ENCODE peak calls at places on chromosomes 12 and 14, in seven cellular contexts. L, U, G, K, R, I and W are unnamed samples.

GRCh38 chr14:103125098-103126070 is 2.1 kb downstream of the TNFAIP2 start:
- DNase-seq in L (no peak), U (no peak), G (no peak), K (no peak), R (no peak), I (no peak), W (no peak)

GRCh38 chr12:86838264-86838663 is 582.1 kb upstream of the MGAT4C start:
- DNase-seq in L (no peak), U (no peak), G (no peak), K (no peak), R (no peak), I (no peak), W (no peak)

GRCh38 chr12:125467363-125467762 is 402.1 kb downstream of the AACS start:
- DNase-seq in L (no peak), U (no peak), G (no peak), K (no peak), R (no peak), I (no peak), W (no peak)

GRCh38 chr12:50117057-50117622 is 5.1 kb downstream of the COX14 start:
- DNase-seq in L (no peak), U (no peak), G (no peak), K (no peak), R (no peak), I (no peak), W (no peak)

GRCh38 chr14:74983343-74983742 is 19.4 kb upstream of the EIF2B2 start:
- DNase-seq in L (no peak), U (no peak), G (no peak), K (no peak), R (no peak), I (no peak), W (no peak)

GRCh38 chr12:91604897-91605296 is 422.3 kb upstream of the DCN start:
- DNase-seq in L (no peak), U (no peak), G (peak), K (no peak), R (no peak), I (no peak), W (no peak)

GRCh38 chr12:43805149-43805856 is 814 bp downstream of the TWF1 start:
- DNase-seq in L (no peak), U (no peak), G (peak), K (no peak), R (no peak), I (peak), W (peak)

GRCh38 chr12:53659609-53660008 is 16.3 kb downstream of the ATP5MC2 start:
- DNase-seq in L (no peak), U (no peak), G (peak), K (no peak), R (no peak), I (peak), W (no peak)

GRCh38 chr12:4109826-4110225 is 163.7 kb upstream of the CCND2 start:
- DNase-seq in L (no peak), U (no peak), G (no peak), K (no peak), R (no peak), I (no peak), W (no peak)

GRCh38 chr12:101655400-101655799 is 42.0 kb upstream of the CHPT1 start:
- DNase-seq in L (no peak), U (no peak), G (no peak), K (no peak), R (no peak), I (no peak), W (no peak)

GRCh38 chr12:9707864-9708808 is 24.8 kb downstream of the CLECL1 start:
- DNase-seq in L (no peak), U (no peak), G (peak), K (peak), R (peak), I (peak), W (peak)

GRCh38 chr12:64419696-64420095 is 15.5 kb downstream of the XPOT start:
- DNase-seq in L (no peak), U (no peak), G (no peak), K (no peak), R (no peak), I (no peak), W (no peak)

GRCh38 chr12:5428332-5429221 is 3.3 kb upstream of the NTF3 start:
- DNase-seq in L (no peak), U (no peak), G (peak), K (no peak), R (no peak), I (peak), W (peak)

GRCh38 chr12:45205165-45205825 is 10.6 kb upstream of the ANO6 start:
- DNase-seq in L (no peak), U (no peak), G (no peak), K (no peak), R (no peak), I (no peak), W (no peak)

GRCh38 chr14:93926873-93927571 is at the start of gene FAM181A:
- DNase-seq in L (no peak), U (peak), G (no peak), K (no peak), R (no peak), I (no peak), W (no peak)

GRCh38 chr14:32565256-32565655 is 236.2 kb downstream of the AKAP6 start:
- DNase-seq in L (no peak), U (no peak), G (no peak), K (no peak), R (no peak), I (no peak), W (no peak)

GRCh38 chr12:80805106-80805505 is 88.4 kb downstream of the MYF5 start:
- DNase-seq in L (no peak), U (no peak), G (no peak), K (no peak), R (no peak), I (no peak), W (no peak)

GRCh38 chr12:15706010-15706676 is 83.0 kb downstream of the EPS8 start:
- DNase-seq in L (no peak), U (no peak), G (peak), K (no peak), R (no peak), I (no peak), W (no peak)

GRCh38 chr12:130014485-130014807 is 110.6 kb upstream of the TMEM132D start:
- DNase-seq in L (no peak), U (peak), G (peak), K (no peak), R (no peak), I (no peak), W (peak)

GRCh38 chr12:11071414-11071813 is 9.3 kb upstream of the TAS2R46 start:
- DNase-seq in L (no peak), U (no peak), G (peak), K (no peak), R (no peak), I (no peak), W (no peak)

GRCh38 chr14:99391671-99392070 is 89.0 kb downstream of the SETD3 start:
- DNase-seq in L (no peak), U (no peak), G (no peak), K (no peak), R (no peak), I (peak), W (no peak)

GRCh38 chr12:18690653-18691052 is 47.2 kb downstream of the PLCZ1 start:
- DNase-seq in L (no peak), U (no peak), G (peak), K (no peak), R (no peak), I (peak), W (peak)

GRCh38 chr12:110371408-110372055 is 32.0 kb downstream of the ANAPC7 start:
- DNase-seq in L (peak), U (no peak), G (no peak), K (no peak), R (no peak), I (no peak), W (no peak)